ENCODE peak calls at places on chromosomes 1 and 21, in ten cellular contexts. P, S, T, F, D, O, Y, J, I and Q are unnamed samples.

GRCh38 chr1:7424352-7424890 is 346.7 kb upstream of the VAMP3 start:
- DNase-seq in P (peak), S (no peak), T (no peak), F (peak), D (no peak), O (no peak), Y (no peak), J (no peak), I (no peak), Q (no peak)

GRCh38 chr1:151613275-151613867 is 1.5 kb downstream of the SNX27 start:
- DNase-seq in P (no peak), S (no peak), T (no peak), F (no peak), D (no peak), O (peak), Y (no peak), J (peak), I (peak), Q (no peak)

GRCh38 chr1:23529146-23530088 is 1.6 kb downstream of the E2F2 start:
- DNase-seq in P (no peak), S (no peak), T (no peak), F (no peak), D (no peak), O (no peak), Y (no peak), J (no peak), I (no peak), Q (no peak)

GRCh38 chr21:33205476-33205875 is 24.3 kb upstream of the IFNAR2 start:
- DNase-seq in P (no peak), S (no peak), T (no peak), F (no peak), D (peak), O (no peak), Y (no peak), J (no peak), I (no peak), Q (no peak)

GRCh38 chr1:33459766-33460543 is 12.5 kb upstream of the ZSCAN20 start:
- DNase-seq in P (peak), S (no peak), T (no peak), F (peak), D (no peak), O (no peak), Y (no peak), J (no peak), I (no peak), Q (no peak)

GRCh38 chr1:26268290-26269197 is 11.3 kb upstream of the SH3BGRL3 start:
- DNase-seq in P (no peak), S (no peak), T (no peak), F (no peak), D (no peak), O (no peak), Y (no peak), J (no peak), I (no peak), Q (no peak)

GRCh38 chr1:195458365-195458764 is 1149.9 kb downstream of the KCNT2 start:
- DNase-seq in P (no peak), S (no peak), T (no peak), F (no peak), D (no peak), O (no peak), Y (no peak), J (no peak), I (no peak), Q (no peak)

GRCh38 chr1:8096105-8097011 is 70.2 kb upstream of the ERRFI1 start:
- DNase-seq in P (peak), S (no peak), T (no peak), F (peak), D (no peak), O (no peak), Y (no peak), J (no peak), I (no peak), Q (no peak)

GRCh38 chr1:19469004-19469403 is 16.3 kb downstream of the CAPZB start:
- DNase-seq in P (no peak), S (no peak), T (no peak), F (no peak), D (no peak), O (no peak), Y (no peak), J (no peak), I (no peak), Q (no peak)

GRCh38 chr1:3695326-3696217 is 43.3 kb downstream of the TP73 start:
- DNase-seq in P (peak), S (peak), T (peak), F (peak), D (peak), O (peak), Y (no peak), J (peak), I (peak), Q (no peak)

GRCh38 chr1:90724361-90724760 is 7.3 kb upstream of the BARHL2 start:
- DNase-seq in P (no peak), S (no peak), T (no peak), F (no peak), D (no peak), O (peak), Y (no peak), J (no peak), I (peak), Q (no peak)

GRCh38 chr1:175504875-175505555 is 238.4 kb downstream of the TNR start:
- DNase-seq in P (no peak), S (no peak), T (no peak), F (no peak), D (no peak), O (peak), Y (no peak), J (no peak), I (peak), Q (no peak)

GRCh38 chr1:194658090-194658439 is 1471.7 kb upstream of the B3GALT2 start:
- DNase-seq in P (peak), S (peak), T (no peak), F (peak), D (peak), O (no peak), Y (no peak), J (no peak), I (no peak), Q (no peak)

GRCh38 chr1:29356663-29357062 is 120.3 kb downstream of the PTPRU start:
- DNase-seq in P (no peak), S (no peak), T (no peak), F (no peak), D (no peak), O (peak), Y (no peak), J (no peak), I (no peak), Q (no peak)

GRCh38 chr21:22890656-22891055 is 1892.4 kb downstream of the NCAM2 start:
- DNase-seq in P (no peak), S (no peak), T (no peak), F (no peak), D (no peak), O (no peak), Y (no peak), J (no peak), I (no peak), Q (no peak)

GRCh38 chr1:25688390-25689119 is 72.0 kb downstream of the MAN1C1 start:
- DNase-seq in P (no peak), S (no peak), T (no peak), F (peak), D (no peak), O (no peak), Y (no peak), J (no peak), I (peak), Q (no peak)

GRCh38 chr1:233387585-233387984 is 60.1 kb downstream of the MAP3K21 start:
- DNase-seq in P (no peak), S (no peak), T (no peak), F (no peak), D (no peak), O (no peak), Y (no peak), J (no peak), I (no peak), Q (no peak)